ENCODE peak calls at places on chromosomes 12 and 14, in seven cellular contexts. W, N, F, P, Z, C and A are unnamed samples. For H3K4me1 and H3K9me3, the result is how much of the 10 kb centered on the place peaks cover.

GRCh38 chr12:102990419-102990818 is 32.9 kb downstream of the ASCL1 start:
- DNase-seq in W (no peak), N (no peak), F (no peak), P (no peak), Z (no peak), C (no peak), A (no peak)

GRCh38 chr12:26799741-26800140 is 33.3 kb downstream of the ITPR2 start:
- DNase-seq in W (no peak), N (no peak), F (no peak), P (no peak), Z (no peak), C (no peak), A (no peak)

GRCh38 chr12:58254463-58254862 is 313.1 kb downstream of the ATP23 start:
- DNase-seq in W (no peak), N (no peak), F (no peak), P (no peak), Z (no peak), C (no peak), A (no peak)

GRCh38 chr14:95811813-95812212 is 64.8 kb upstream of the TUNAR start:
- DNase-seq in W (no peak), N (no peak), F (no peak), P (no peak), Z (no peak), C (no peak), A (no peak)

GRCh38 chr12:110641512-110641911 is 27.6 kb downstream of the TCTN1 start:
- DNase-seq in W (no peak), N (no peak), F (no peak), P (no peak), Z (peak), C (no peak), A (no peak)

GRCh38 chr14:58977366-58977765 is 211.1 kb upstream of the DAAM1 start:
- DNase-seq in W (peak), N (no peak), F (no peak), P (no peak), Z (no peak), C (no peak), A (no peak)

GRCh38 chr14:102015771-102016170 is 51.4 kb downstream of the DYNC1H1 start:
- DNase-seq in W (no peak), N (no peak), F (no peak), P (no peak), Z (no peak), C (no peak), A (no peak)

GRCh38 chr14:99252940-99253868 is 18.8 kb downstream of the BCL11B start:
- DNase-seq in W (no peak), N (no peak), F (no peak), P (no peak), Z (no peak), C (no peak), A (no peak)

GRCh38 chr12:3000548-3001275 is 41.5 kb downstream of the TEAD4 start:
- DNase-seq in W (no peak), N (no peak), F (no peak), P (peak), Z (no peak), C (no peak), A (no peak)

DNA sequence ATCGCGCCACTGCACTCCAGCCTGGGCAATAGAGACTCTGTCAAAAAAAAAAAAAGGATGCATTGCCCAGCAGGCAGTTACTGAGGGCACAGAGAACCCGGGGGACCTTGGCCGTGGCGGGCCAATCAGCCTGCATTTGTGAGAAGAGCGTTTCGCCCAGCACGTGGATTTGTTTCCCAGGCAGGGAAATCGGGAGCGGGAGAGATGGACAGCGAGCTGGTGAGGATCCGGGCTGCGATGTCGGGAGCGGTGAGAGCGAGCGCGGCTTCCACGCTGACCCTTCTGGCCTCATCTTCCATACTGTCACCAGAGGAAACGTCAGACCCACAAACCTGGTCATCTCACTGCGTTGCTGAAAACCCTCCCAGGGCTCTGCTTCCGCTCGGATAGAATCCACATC is 123.5 kb downstream of the RIMBP2 start:
- DNase-seq in W (no peak), N (no peak), F (no peak), P (no peak), Z (no peak), C (no peak), A (no peak)
- H3K4me1 ChIP-seq in W (under half), N (under half), F (under half), P (under half), Z (under half), C (under half), A (under half)

GRCh38 chr14:40129162-40129561 is 696.9 kb upstream of the FBXO33 start:
- DNase-seq in W (no peak), N (no peak), F (no peak), P (no peak), Z (no peak), C (no peak), A (no peak)

DNA sequence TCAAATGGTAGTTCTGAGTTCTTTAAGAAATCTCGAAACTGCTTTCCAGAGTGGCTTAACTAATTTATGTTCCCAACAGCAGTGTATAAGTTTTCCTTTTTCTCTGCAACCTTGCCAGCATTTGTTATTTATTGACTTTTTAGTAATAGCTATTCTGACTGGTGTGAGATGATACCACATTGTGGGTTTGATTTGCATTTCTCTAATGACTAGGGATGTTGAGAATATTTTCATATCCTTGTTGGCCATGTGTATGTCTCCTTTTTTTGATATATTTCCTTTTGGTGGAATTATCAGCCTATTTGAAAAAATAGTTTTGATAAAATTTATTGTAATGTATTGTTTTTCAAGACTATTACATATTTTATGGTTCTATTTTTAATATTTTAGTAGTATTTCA is 701.3 kb upstream of the FBXO33 start:
- DNase-seq in W (no peak), N (no peak), F (no peak), P (no peak), Z (no peak), C (no peak), A (no peak)
- H3K9me3 ChIP-seq in W (under half), N (under half), F (under half), P (under half), Z (under half), C (under half), A (under half)

DNA sequence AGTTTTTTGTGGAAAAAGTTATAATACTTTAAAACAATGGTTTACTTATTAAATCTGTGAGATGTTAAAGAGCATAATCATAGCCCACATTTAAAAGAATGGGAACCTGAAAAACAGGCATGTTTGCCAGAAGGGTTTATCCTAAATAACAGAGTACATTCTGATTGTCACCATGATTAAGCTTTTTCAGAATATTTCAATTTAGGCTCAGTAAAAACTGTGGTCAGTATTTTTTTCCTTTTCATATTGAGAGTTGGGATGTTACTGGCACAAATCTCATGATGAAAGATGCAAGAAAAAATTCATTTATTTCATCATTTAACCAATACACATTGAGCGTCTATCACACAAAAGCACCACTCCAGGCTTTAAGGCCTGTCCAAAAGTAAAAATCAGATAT is 18.6 kb downstream of the EPS8 start:
- DNase-seq in W (no peak), N (no peak), F (no peak), P (no peak), Z (no peak), C (no peak), A (no peak)
- H3K4me3 ChIP-seq in W (no peak), N (no peak), F (no peak), P (no peak), Z (no peak), C (no peak), A (no peak)

GRCh38 chr14:100983710-100984109 is 80.2 kb upstream of the RTL1 start:
- DNase-seq in W (no peak), N (no peak), F (no peak), P (no peak), Z (no peak), C (no peak), A (no peak)
- H3K4me1 ChIP-seq in W (under half), N (under half), F (half or more), P (under half), Z (under half), C (under half), A (under half)

GRCh38 chr12:11863478-11863906 is 207.2 kb upstream of the BCL2L14 start:
- DNase-seq in W (no peak), N (no peak), F (no peak), P (peak), Z (peak), C (no peak), A (no peak)
- H3K9me3 ChIP-seq in W (under half), N (under half), F (under half), P (under half), Z (under half), C (under half), A (under half)

GRCh38 chr12:6968426-6968825 is 2.0 kb downstream of the PHB2 start:
- DNase-seq in W (no peak), N (no peak), F (no peak), P (no peak), Z (no peak), C (peak), A (no peak)
- H3K4me3 ChIP-seq in W (peak), N (peak), F (no peak), P (no peak), Z (no peak), C (no peak), A (peak)

GRCh38 chr14:69490219-69490918 is 5.8 kb downstream of the PLEKHD1 start:
- DNase-seq in W (no peak), N (no peak), F (no peak), P (no peak), Z (no peak), C (peak), A (no peak)

GRCh38 chr14:69493038-69493437 is 8.5 kb downstream of the PLEKHD1 start:
- DNase-seq in W (no peak), N (no peak), F (no peak), P (no peak), Z (no peak), C (peak), A (no peak)

GRCh38 chr14:69495341-69495921 is 10.9 kb downstream of the PLEKHD1 start:
- DNase-seq in W (no peak), N (no peak), F (no peak), P (no peak), Z (no peak), C (no peak), A (no peak)

GRCh38 chr14:69491226-69491625 is 6.7 kb downstream of the PLEKHD1 start:
- DNase-seq in W (no peak), N (no peak), F (no peak), P (no peak), Z (no peak), C (peak), A (no peak)

DNA sequence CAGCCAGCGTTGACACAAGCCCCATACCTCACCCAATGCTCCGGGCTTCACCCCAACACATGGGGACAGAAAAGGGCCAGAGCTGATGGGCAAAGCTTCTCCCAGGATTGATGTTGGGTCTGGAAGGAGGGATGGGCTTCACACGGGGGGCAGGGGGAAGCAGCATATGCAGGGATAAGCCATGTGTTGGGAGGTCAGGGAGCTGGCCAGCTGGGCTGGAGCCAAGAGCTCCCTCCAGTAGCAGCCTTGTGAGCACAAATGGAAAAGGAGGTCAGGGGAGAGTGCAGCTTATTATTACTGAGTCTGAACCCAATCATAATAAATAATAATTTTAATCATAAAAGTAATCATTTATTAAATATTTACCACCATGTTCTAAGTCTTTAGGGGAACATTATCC is 9.3 kb downstream of the PLEKHD1 start:
- DNase-seq in W (no peak), N (no peak), F (no peak), P (no peak), Z (no peak), C (no peak), A (no peak)
- H3K4me1 ChIP-seq in W (under half), N (under half), F (under half), P (under half), Z (under half), C (under half), A (under half)

GRCh38 chr12:9909724-9910123 is 22.4 kb downstream of the CLEC2A start:
- DNase-seq in W (no peak), N (no peak), F (no peak), P (no peak), Z (no peak), C (no peak), A (no peak)
- H3K9me3 ChIP-seq in W (under half), N (under half), F (under half), P (under half), Z (under half), C (under half), A (under half)

DNA sequence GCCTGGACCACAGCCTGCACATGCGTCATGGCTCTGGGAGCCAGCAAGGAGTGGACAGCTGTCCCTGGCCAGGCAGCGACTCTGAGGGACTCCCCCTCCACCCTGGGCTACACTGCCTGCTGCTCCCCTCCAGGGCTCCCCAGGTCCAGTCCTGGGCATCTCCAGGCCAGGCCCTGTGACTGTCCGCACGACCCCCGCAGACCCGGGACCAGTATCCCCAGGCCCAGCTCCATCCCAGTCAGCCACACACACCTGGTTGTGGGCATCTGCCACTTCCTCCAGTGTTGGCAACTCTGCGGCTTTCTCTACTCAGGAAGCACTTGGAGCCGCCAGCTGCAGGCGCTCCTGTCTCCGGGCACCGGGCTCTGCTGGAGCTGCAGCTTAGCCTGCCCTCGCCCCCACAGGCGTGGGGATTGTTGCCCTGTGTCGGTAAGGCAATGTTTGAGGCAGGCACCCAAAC is 2.4 kb downstream of the ULK1 start:
- DNase-seq in W (no peak), N (no peak), F (no peak), P (no peak), Z (peak), C (no peak), A (no peak)
- H3K4me3 ChIP-seq in W (peak), N (peak), F (no peak), P (no peak), Z (no peak), C (peak), A (no peak)